ENCODE peak calls at places on chromosome 5, in five cellular contexts. B is AG20443; N is fibroblast of pulmonary artery; S is stimulated activated CD4-positive, alpha-beta T cell treated with anti-CD3 and anti-CD28 coated beads, Interleukin-12 subunit alpha, Interleukin-12 subunit beta, amount 100 ng/mL, for 4 hours; V is activated naive CD8-positive, alpha-beta T cell treated with anti-CD3 and anti-CD28 coated beads for 36 hours. D is an unnamed sample.

GRCh38 chr5:54909911-54910870 is 75.2 kb downstream of the ESM1 start:
- DNase-seq in B (peak), N (peak), S (no peak), V (no peak), D (no peak)

GRCh38 chr5:132095077-132095744 is 21.6 kb downstream of the CSF2 start:
- DNase-seq in B (no peak), N (no peak), S (no peak), V (no peak), D (peak)

GRCh38 chr5:135239461-135240282 is 159.4 kb downstream of the MACROH2A1 start:
- DNase-seq in B (no peak), N (no peak), S (no peak), V (no peak), D (no peak)

GRCh38 chr5:14208071-14209021 is 65.2 kb downstream of the TRIO start:
- DNase-seq in B (peak), N (peak), S (no peak), V (no peak), D (no peak)

GRCh38 chr5:95962475-95962773 is 773 bp upstream of the ELL2 start:
- DNase-seq in B (no peak), N (no peak), S (no peak), V (no peak), D (no peak)

GRCh38 chr5:175710361-175710760 is 52.5 kb downstream of the HRH2 start:
- DNase-seq in B (no peak), N (no peak), S (no peak), V (no peak), D (peak)

GRCh38 chr5:67063791-67064190 is 132.8 kb downstream of the CD180 start:
- DNase-seq in B (no peak), N (peak), S (no peak), V (no peak), D (no peak)

GRCh38 chr5:148268556-148268955 is at the start of gene SPINK13:
- DNase-seq in B (peak), N (peak), S (no peak), V (no peak), D (no peak)

GRCh38 chr5:45639038-45639437 is 57.1 kb downstream of the HCN1 start:
- DNase-seq in B (peak), N (no peak), S (no peak), V (no peak), D (no peak)

GRCh38 chr5:109349419-109349818 is 60.4 kb downstream of the PJA2 start:
- DNase-seq in B (no peak), N (no peak), S (no peak), V (no peak), D (no peak)

GRCh38 chr5:105903069-105903468 is 1767.7 kb downstream of the EFNA5 start:
- DNase-seq in B (peak), N (no peak), S (no peak), V (no peak), D (no peak)

GRCh38 chr5:131488463-131488862 is 146.6 kb downstream of the RAPGEF6 start:
- DNase-seq in B (no peak), N (peak), S (no peak), V (no peak), D (no peak)

GRCh38 chr5:128350705-128351104 is 187.3 kb downstream of the FBN2 start:
- DNase-seq in B (no peak), N (no peak), S (no peak), V (no peak), D (no peak)

GRCh38 chr5:124453221-124454032 is 293.0 kb downstream of the ZNF608 start:
- DNase-seq in B (peak), N (peak), S (no peak), V (peak), D (no peak)

GRCh38 chr5:52077941-52078825 is 694.9 kb downstream of the ISL1 start:
- DNase-seq in B (no peak), N (no peak), S (no peak), V (no peak), D (no peak)

GRCh38 chr5:142296914-142297417 is 27.9 kb downstream of the SPRY4 start:
- DNase-seq in B (peak), N (peak), S (no peak), V (no peak), D (no peak)

GRCh38 chr5:75203604-75204003 is 33.1 kb downstream of the ANKRD31 start:
- DNase-seq in B (no peak), N (no peak), S (no peak), V (no peak), D (no peak)

GRCh38 chr5:154729613-154730012 is 25.6 kb upstream of the LARP1 start:
- DNase-seq in B (no peak), N (peak), S (no peak), V (no peak), D (no peak)

GRCh38 chr5:170216262-170216864 is 16.4 kb upstream of the C5orf58 start:
- DNase-seq in B (peak), N (peak), S (no peak), V (no peak), D (no peak)

GRCh38 chr5:82295144-82295543 is 17.0 kb upstream of the RPS23 start:
- DNase-seq in B (no peak), N (peak), S (no peak), V (no peak), D (no peak)

GRCh38 chr5:180669661-180670060 is 20.3 kb upstream of the FLT4 start:
- DNase-seq in B (no peak), N (no peak), S (no peak), V (no peak), D (no peak)

GRCh38 chr5:14316471-14316870 is 173.3 kb downstream of the TRIO start:
- DNase-seq in B (no peak), N (peak), S (no peak), V (no peak), D (no peak)

GRCh38 chr5:95895771-95896170 is 65.9 kb downstream of the ELL2 start:
- DNase-seq in B (no peak), N (peak), S (no peak), V (no peak), D (no peak)

GRCh38 chr5:67047180-67047579 is 149.4 kb downstream of the CD180 start:
- DNase-seq in B (no peak), N (no peak), S (no peak), V (no peak), D (no peak)

D was measured in activated T-cell treated with anti-CD3 and anti-CD28 coated beads, Interleukin-2, amount 50 U/mL, for 24 hours.